ENCODE peak calls at places on chromosome 22, in seven cellular contexts. T is stimulated activated effector memory CD8-positive, alpha-beta T cell treated with anti-CD3 and anti-CD28 coated beads, Interleukin-12 subunit alpha, Interleukin-12 subunit beta, amount 100 ng/mL, for 72 hours; H is GOT3; G is NCI-H2029; C is HTR-8/SVneo; B is OCI-M1; P is NCI-H510A. E is an unnamed sample.

GRCh38 chr22:50504245-50505211 is 3.0 kb downstream of the LMF2 start:
- DNase-seq in B (no peak), P (no peak), G (no peak), H (no peak), C (no peak), T (no peak), E (no peak)

GRCh38 chr22:43862074-43862881 is at the start of gene SULT4A1:
- DNase-seq in C (no peak), H (no peak), P (peak), T (no peak), G (peak), B (no peak), E (no peak)

GRCh38 chr22:33544707-33545106 is 375.6 kb downstream of the LARGE1 start:
- DNase-seq in T (no peak), H (no peak), P (no peak), G (no peak), C (no peak), B (no peak), E (no peak)

GRCh38 chr22:41848468-41848867 is 15.6 kb downstream of the SREBF2 start:
- DNase-seq in P (no peak), C (no peak), G (no peak), B (peak), H (no peak), T (no peak), E (no peak)

GRCh38 chr22:32650553-32651345 is 150.8 kb upstream of the TIMP3 start:
- DNase-seq in G (no peak), P (no peak), B (peak), H (no peak), C (no peak), T (no peak), E (no peak)

GRCh38 chr22:47174671-47175111 is 412.2 kb downstream of the TBC1D22A start:
- DNase-seq in T (no peak), P (no peak), B (no peak), H (no peak), G (no peak), C (no peak), E (no peak)

GRCh38 chr22:25334091-25334490 is 114.7 kb downstream of the CRYBB2 start:
- DNase-seq in G (peak), C (no peak), B (peak), P (no peak), H (no peak), T (peak), E (peak)

GRCh38 chr22:49959782-49960158 is 802 bp upstream of the PIM3 start:
- DNase-seq in B (no peak), C (no peak), P (no peak), G (no peak), T (peak), H (no peak), E (peak)

GRCh38 chr22:32745251-32745995 is 56.1 kb upstream of the TIMP3 start:
- DNase-seq in P (no peak), H (no peak), C (no peak), T (no peak), G (no peak), B (no peak), E (peak)

GRCh38 chr22:23215294-23216204 is 35.2 kb downstream of the BCR start:
- DNase-seq in T (no peak), G (no peak), P (no peak), H (no peak), B (peak), C (no peak), E (peak)

GRCh38 chr22:48708558-48709245 is 1119.0 kb downstream of the BRD1 start:
- DNase-seq in G (no peak), H (no peak), T (no peak), C (no peak), B (no peak), P (no peak), E (no peak)

GRCh38 chr22:45565973-45566372 is 63.3 kb downstream of the FBLN1 start:
- DNase-seq in B (no peak), P (no peak), T (no peak), H (no peak), C (no peak), G (no peak), E (no peak)

GRCh38 chr22:25564979-25565677 is 653 bp downstream of the GRK3 start:
- DNase-seq in G (no peak), T (peak), H (no peak), C (no peak), P (no peak), B (peak), E (no peak)

GRCh38 chr22:30591191-30591587 is 521 bp downstream of the PES1 start:
- DNase-seq in H (no peak), P (no peak), G (no peak), C (no peak), T (no peak), B (peak), E (no peak)